ENCODE peak calls at places on chromosomes 12 and 14, in four cellular contexts. J is NCI-H446 treated with DMSO at 0.1 percent for 48 hours, N is testis, W is naive B cell. V is an unnamed sample.

GRCh38 chr14:73944432-73945158 is 5.3 kb downstream of the FAM161B start:
- DNase-seq in J (no peak), N (no peak), W (no peak), V (no peak)

GRCh38 chr14:101500061-101500460 is 61.2 kb upstream of the DIO3 start:
- DNase-seq in J (no peak), N (peak), W (no peak), V (no peak)

GRCh38 chr14:33249361-33249760 is 310.7 kb downstream of the NPAS3 start:
- DNase-seq in J (no peak), N (no peak), W (no peak), V (no peak)

GRCh38 chr12:19485240-19485639 is 45.9 kb downstream of the AEBP2 start:
- DNase-seq in J (no peak), N (no peak), W (no peak), V (no peak)

GRCh38 chr12:55585817-55586216 is 13.5 kb downstream of the OR2AP1 start:
- DNase-seq in J (no peak), N (no peak), W (no peak), V (no peak)

GRCh38 chr12:103833891-103834290 is 7.1 kb downstream of the NT5DC3 start:
- DNase-seq in J (no peak), N (no peak), W (no peak), V (no peak)

GRCh38 chr12:122395319-122395718 is 27.1 kb downstream of the CLIP1 start:
- DNase-seq in J (no peak), N (no peak), W (no peak), V (no peak)

GRCh38 chr14:69685217-69685616 is 73.8 kb downstream of the SUSD6 start:
- DNase-seq in J (no peak), N (no peak), W (no peak), V (no peak)

GRCh38 chr14:20332946-20333782 is at the start of gene CCNB1IP1:
- DNase-seq in J (peak), N (peak), W (peak), V (peak)

GRCh38 chr14:65101631-65102440 is 481 bp downstream of the MAX start:
- DNase-seq in J (no peak), N (peak), W (peak), V (no peak)

GRCh38 chr14:77098470-77099353 is 654 bp downstream of the CIPC start:
- DNase-seq in J (peak), N (peak), W (no peak), V (no peak)

GRCh38 chr14:55133416-55133815 is 4.4 kb downstream of the LGALS3 start:
- DNase-seq in J (no peak), N (peak), W (no peak), V (no peak)

GRCh38 chr12:120402217-120402616 is 33.3 kb upstream of the MSI1 start:
- DNase-seq in J (no peak), N (no peak), W (no peak), V (no peak)

GRCh38 chr14:89507926-89508460 is 91.0 kb upstream of the FOXN3 start:
- DNase-seq in J (no peak), N (no peak), W (no peak), V (no peak)

GRCh38 chr14:55749201-55749812 is 169.3 kb downstream of the KTN1 start:
- DNase-seq in J (no peak), N (no peak), W (no peak), V (no peak)

GRCh38 chr14:77457115-77457521 is 283 bp downstream of the VIPAS39 start:
- DNase-seq in J (no peak), N (no peak), W (no peak), V (no peak)

GRCh38 chr12:11661491-11662085 is 12.1 kb downstream of the ETV6 start:
- DNase-seq in J (no peak), N (no peak), W (no peak), V (no peak)

V was measured in GDM1.